ENCODE peak calls at places on chromosomes 12 and 14, in five cellular contexts. X, E, V, F and M are unnamed samples.

GRCh38 chr14:53953828-53954550 is 2.6 kb downstream of the BMP4 start:
- DNase-seq in F (no peak), X (no peak), V (peak; percentile 46), E (peak; percentile 31), M (no peak)

GRCh38 chr14:32430326-32430725 is 101.2 kb downstream of the AKAP6 start:
- DNase-seq in F (no peak), V (no peak), X (no peak), E (no peak), M (no peak)

GRCh38 chr12:2268478-2269286 is 215.9 kb downstream of the CACNA1C start:
- DNase-seq in V (no peak), F (no peak), E (no peak), X (no peak), M (no peak)

GRCh38 chr14:68295316-68295816 is 475.8 kb downstream of the RAD51B start:
- DNase-seq in X (no peak), E (peak; percentile 31), F (no peak), V (no peak), M (no peak)

GRCh38 chr14:69101331-69101826 is 51.5 kb downstream of the DCAF5 start:
- DNase-seq in E (no peak), X (no peak), V (peak; percentile 20), F (no peak), M (no peak)

GRCh38 chr12:102029148-102029547 is 32.6 kb downstream of the WASHC3 start:
- DNase-seq in F (no peak), E (no peak), V (no peak), X (no peak), M (no peak)

GRCh38 chr12:107992870-107993451 is 136.1 kb upstream of the WSCD2 start:
- DNase-seq in E (no peak), F (peak; percentile 36), V (peak; percentile 46), X (peak; percentile 22), M (no peak)

GRCh38 chr12:560666-561065 is 100.9 kb downstream of the B4GALNT3 start:
- DNase-seq in F (no peak), V (no peak), E (no peak), X (no peak), M (no peak)

GRCh38 chr12:9361879-9362326 is 153.7 kb upstream of the PZP start:
- DNase-seq in F (no peak), V (no peak), X (no peak), E (no peak), M (no peak)

GRCh38 chr14:22811752-22812151 is 3.5 kb downstream of the SLC7A7 start:
- DNase-seq in V (no peak), F (no peak), E (no peak), X (no peak), M (no peak)

GRCh38 chr14:89078021-89078676 is 253.7 kb downstream of the TTC8 start:
- DNase-seq in F (no peak), X (no peak), E (no peak), V (peak; percentile 13), M (no peak)

GRCh38 chr12:54527631-54527929 is 21.8 kb upstream of the PDE1B start:
- DNase-seq in F (no peak), E (no peak), V (no peak), X (no peak), M (no peak)

GRCh38 chr12:1791104-1791927 is 29.0 kb upstream of the LRTM2 start:
- DNase-seq in F (no peak), E (peak; percentile 75), X (no peak), V (peak; percentile 73), M (no peak)

GRCh38 chr12:27246141-27246540 is 2.1 kb downstream of the STK38L start:
- DNase-seq in F (no peak), V (no peak), E (no peak), X (no peak), M (no peak)

GRCh38 chr12:30201301-30202160 is 417.8 kb upstream of the TMTC1 start:
- DNase-seq in F (no peak), E (no peak), X (no peak), V (peak; percentile 34), M (no peak)

GRCh38 chr14:21795456-21795855 is 121.8 kb upstream of the OR4E1 start:
- DNase-seq in F (no peak), E (no peak), V (no peak), X (no peak), M (no peak)

GRCh38 chr12:27844427-27845090 is 64.5 kb upstream of the MANSC4 start:
- DNase-seq in X (no peak), E (no peak), V (no peak), F (no peak), M (no peak)

GRCh38 chr14:22164616-22165015 is 424.4 kb downstream of the DAD1 start:
- DNase-seq in F (no peak), E (no peak), X (no peak), V (no peak), M (no peak)

GRCh38 chr12:10283028-10283427 is 24.6 kb upstream of the KLRD1 start:
- DNase-seq in V (no peak), E (no peak), F (no peak), X (no peak), M (no peak)

GRCh38 chr12:45407188-45407850 is 191.4 kb downstream of the ANO6 start:
- DNase-seq in V (no peak), X (no peak), F (no peak), E (no peak), M (no peak)

GRCh38 chr12:121132601-121133481 is at the start of gene P2RX7:
- DNase-seq in V (peak; percentile 84), E (peak; percentile 82), F (peak; percentile 39), X (no peak), M (peak; percentile 86)

GRCh38 chr12:79547735-79548347 is 142.9 kb downstream of the PAWR start:
- DNase-seq in F (peak; percentile 46), X (peak; percentile 80), E (peak; percentile 43), V (peak; percentile 56), M (no peak)

GRCh38 chr12:118052324-118053070 is 8.5 kb downstream of the WSB2 start:
- DNase-seq in V (no peak), E (peak; percentile 86), F (no peak), X (peak; percentile 96), M (peak; percentile 83)

GRCh38 chr14:90319173-90319572 is 12.6 kb downstream of the NRDE2 start:
- DNase-seq in F (no peak), V (no peak), X (no peak), E (no peak), M (no peak)

GRCh38 chr12:202081-202731 is 11.8 kb downstream of the SLC6A12 start:
- DNase-seq in V (no peak), X (no peak), F (no peak), E (no peak), M (no peak)

GRCh38 chr12:7645395-7646177 is 20.1 kb downstream of the APOBEC1 start:
- DNase-seq in X (no peak), E (no peak), V (peak; percentile 52), F (no peak), M (no peak)

GRCh38 chr12:60052483-60052882 is 456.7 kb downstream of the SLC16A7 start:
- DNase-seq in E (no peak), F (no peak), X (no peak), V (no peak), M (no peak)

GRCh38 chr14:100165825-100166520 is 6.5 kb upstream of the DEGS2 start:
- DNase-seq in E (no peak), F (no peak), X (no peak), V (no peak), M (no peak)

GRCh38 chr14:100168515-100168914 is 9.1 kb upstream of the DEGS2 start:
- DNase-seq in F (no peak), V (no peak), X (no peak), E (no peak), M (no peak)

GRCh38 chr14:100172811-100173210 is 13.4 kb upstream of the DEGS2 start:
- DNase-seq in X (no peak), E (no peak), V (no peak), F (no peak), M (no peak)

GRCh38 chr14:100173353-100173752 is 13.9 kb upstream of the DEGS2 start:
- DNase-seq in F (no peak), E (no peak), X (no peak), V (no peak), M (no peak)

GRCh38 chr14:100170880-100171279 is 11.4 kb upstream of the DEGS2 start:
- DNase-seq in E (no peak), X (no peak), V (no peak), F (no peak), M (no peak)
- TF ChIP-seq POLR2AphosphoS5 in E (no peak), X (no peak), V (no peak), F (no peak), M (no peak)

GRCh38 chr12:34597548-34598351 is 575.5 kb downstream of the ALG10 start:
- DNase-seq in V (no peak), X (no peak), E (peak; percentile 1), F (no peak), M (peak; percentile 25)
- H3K9me3 ChIP-seq in V (no peaks in the 10 kb centered on the region), X (no peaks in the 10 kb centered on the region), E (peaks cover 80% of the 10 kb centered on the region), F (peaks cover 84% of the 10 kb centered on the region), M (peaks cover 55% of the 10 kb centered on the region)

DNA sequence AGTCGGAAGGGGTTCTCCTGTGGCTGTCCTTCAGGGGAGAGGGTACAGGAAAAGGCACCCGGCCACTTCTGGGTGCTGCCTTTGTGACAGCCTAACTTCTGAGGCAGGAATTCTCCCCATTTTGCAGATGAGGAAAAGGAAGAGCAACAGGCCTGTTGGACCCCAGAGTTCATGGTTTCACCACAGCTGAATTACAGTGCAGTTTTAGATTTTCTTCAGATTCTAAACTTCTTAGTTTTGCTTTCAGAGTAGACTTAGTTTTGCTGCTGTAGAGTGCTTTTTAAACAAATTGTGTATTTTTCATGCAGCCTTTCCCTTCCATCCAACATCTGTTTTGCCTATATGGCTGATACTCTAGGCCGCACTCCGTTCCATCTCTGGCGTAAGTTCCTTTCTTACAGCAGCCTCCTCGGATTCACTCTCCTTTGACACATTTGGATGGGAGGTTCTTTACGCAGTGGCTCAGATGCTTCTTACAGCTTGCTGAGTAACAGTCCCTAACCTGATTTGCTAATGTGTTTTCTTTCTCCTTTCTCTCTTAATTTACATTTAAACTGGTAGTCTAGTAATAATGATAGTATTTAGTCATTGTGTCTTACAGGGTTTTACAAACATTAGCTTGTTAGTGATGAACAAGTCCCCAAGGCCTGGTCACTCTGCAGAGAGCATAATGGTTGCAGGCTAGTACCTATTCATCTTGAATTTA is 7.8 kb downstream of the TRAF3 start:
- DNase-seq in V (no peak), F (no peak), X (no peak), E (no peak), M (no peak)
- H3K4me1 ChIP-seq in V (peaks cover 18% of the 10 kb centered on the region), F (no peaks in the 10 kb centered on the region), X (no peaks in the 10 kb centered on the region), E (no peaks in the 10 kb centered on the region), M (no peaks in the 10 kb centered on the region)

GRCh38 chr12:109052415-109053323 is at the start of gene USP30:
- DNase-seq in F (peak; percentile 46), X (no peak), E (peak; percentile 89), V (peak; percentile 94), M (peak; percentile 89)
- TF ChIP-seq POLR2AphosphoS5 in F (no peak), X (peak; percentile 66), E (peak; percentile 81), V (peak; percentile 61), M (peak; percentile 73)